ENCODE peak calls at places on chromosomes 1 and 21, in five cellular contexts. I is colonic mucosa, G is RWPE2, J is small intestine, D is adrenal gland. K is an unnamed sample.

GRCh38 chr1:81695741-81696140 is 105.0 kb upstream of the ADGRL2 start:
- DNase-seq in I (no peak), G (no peak), J (no peak), D (peak; percentile 36), K (no peak)

GRCh38 chr1:26165126-26165892 is 3.5 kb downstream of the C1orf232 start:
- DNase-seq in I (no peak), G (no peak), J (no peak), D (no peak), K (peak; percentile 11)

GRCh38 chr1:2840036-2840809 is 38.7 kb upstream of the TTC34 start:
- DNase-seq in I (no peak), G (no peak), J (peak; percentile 25), D (no peak), K (no peak)

GRCh38 chr1:147760481-147761260 is at the start of gene GJA5:
- DNase-seq in I (no peak), G (no peak), J (no peak), D (no peak), K (no peak)

GRCh38 chr1:96538001-96538649 is 183.5 kb upstream of the PTBP2 start:
- DNase-seq in I (no peak), G (no peak), J (peak; percentile 5), D (no peak), K (no peak)

GRCh38 chr1:93847811-93848288 is 31.2 kb downstream of the DNTTIP2 start:
- DNase-seq in I (peak; percentile 75), G (peak; percentile 61), J (peak; percentile 58), D (peak; percentile 74), K (peak; percentile 87)

GRCh38 chr1:29579821-29580425 is 343.6 kb downstream of the PTPRU start:
- DNase-seq in I (no peak), G (no peak), J (no peak), D (no peak), K (no peak)

GRCh38 chr1:199684686-199685273 is 342.7 kb upstream of the NR5A2 start:
- DNase-seq in I (peak; percentile 36), G (no peak), J (peak; percentile 79), D (peak; percentile 22), K (no peak)

GRCh38 chr1:207603777-207604176 is 41.2 kb upstream of the CR1L start:
- DNase-seq in I (no peak), G (no peak), J (peak; percentile 11), D (no peak), K (no peak)

GRCh38 chr1:168361252-168361651 is 80.6 kb downstream of the TBX19 start:
- DNase-seq in I (no peak), G (no peak), J (no peak), D (no peak), K (no peak)

GRCh38 chr1:50237081-50237480 is 128.4 kb downstream of the ELAVL4 start:
- DNase-seq in I (no peak), G (no peak), J (no peak), D (no peak), K (no peak)

GRCh38 chr1:20574686-20575543 is 14.0 kb upstream of the CDA start:
- DNase-seq in I (peak; percentile 95), G (no peak), J (peak; percentile 81), D (peak; percentile 93), K (peak; percentile 91)

GRCh38 chr1:221708076-221708571 is 33.8 kb downstream of the DUSP10 start:
- DNase-seq in I (no peak), G (no peak), J (peak; percentile 37), D (no peak), K (no peak)

GRCh38 chr1:29852248-29852647 is 615.9 kb downstream of the PTPRU start:
- DNase-seq in I (no peak), G (no peak), J (no peak), D (no peak), K (no peak)

GRCh38 chr1:183327429-183328290 is 90.5 kb downstream of the NMNAT2 start:
- DNase-seq in I (no peak), G (no peak), J (no peak), D (no peak), K (peak; percentile 50)

GRCh38 chr1:182601416-182601786 is 2.8 kb downstream of the RGS16 start:
- DNase-seq in I (peak; percentile 71), G (no peak), J (peak; percentile 81), D (peak; percentile 73), K (peak; percentile 46)

GRCh38 chr1:159931101-159931816 is 6.0 kb upstream of the TAGLN2 start:
- DNase-seq in I (no peak), G (no peak), J (no peak), D (no peak), K (no peak)

GRCh38 chr1:21280482-21280881 is 9.8 kb downstream of the ECE1 start:
- DNase-seq in I (peak; percentile 47), G (no peak), J (no peak), D (no peak), K (no peak)

GRCh38 chr1:41864471-41865040 is 54.2 kb downstream of the HIVEP3 start:
- DNase-seq in I (no peak), G (no peak), J (no peak), D (no peak), K (no peak)

GRCh38 chr1:93061895-93062792 is 16.9 kb upstream of the MTF2 start:
- DNase-seq in I (peak; percentile 42), G (no peak), J (peak; percentile 64), D (no peak), K (no peak)

GRCh38 chr1:159207774-159208459 is 3.2 kb downstream of the ACKR1 start:
- DNase-seq in I (no peak), G (no peak), J (no peak), D (no peak), K (no peak)

GRCh38 chr21:44010429-44010828 is 1.7 kb upstream of the TRAPPC10 start:
- DNase-seq in I (no peak), G (no peak), J (no peak), D (no peak), K (no peak)

GRCh38 chr1:3440282-3440681 is 14.2 kb upstream of the ARHGEF16 start:
- DNase-seq in I (no peak), G (no peak), J (no peak), D (no peak), K (peak; percentile 45)

GRCh38 chr1:154325583-154326545 is 539 bp downstream of the ATP8B2 start:
- DNase-seq in I (peak; percentile 69), G (no peak), J (no peak), D (peak; percentile 59), K (peak; percentile 84)

GRCh38 chr1:220274122-220274855 is 2.0 kb upstream of the RAB3GAP2 start:
- DNase-seq in I (no peak), G (no peak), J (no peak), D (no peak), K (no peak)

GRCh38 chr1:91020486-91020885 is 1.3 kb downstream of the ZNF644 start:
- DNase-seq in I (no peak), G (no peak), J (no peak), D (no peak), K (no peak)

GRCh38 chr1:208837242-208837641 is 593.1 kb upstream of the PLXNA2 start:
- DNase-seq in I (no peak), G (no peak), J (no peak), D (no peak), K (no peak)

GRCh38 chr1:9711466-9712020 is 60.0 kb downstream of the PIK3CD start:
- DNase-seq in I (no peak), G (no peak), J (no peak), D (no peak), K (no peak)

GRCh38 chr1:111570781-111571181 is 48.8 kb upstream of the RAP1A start:
- DNase-seq in I (no peak), G (no peak), J (no peak), D (no peak), K (no peak)

GRCh38 chr1:110384581-110385321 is 6.1 kb downstream of the SLC16A4 start:
- DNase-seq in I (peak; percentile 77), G (no peak), J (peak; percentile 93), D (no peak), K (no peak)

GRCh38 chr21:17387030-17387617 is 125.7 kb upstream of the CXADR start:
- DNase-seq in I (peak; percentile 72), G (no peak), J (peak; percentile 81), D (peak; percentile 55), K (no peak)

GRCh38 chr1:1079408-1080121 is 5.5 kb upstream of the RNF223 start:
- DNase-seq in I (peak; percentile 65), G (peak; percentile 95), J (peak; percentile 53), D (peak; percentile 29), K (peak; percentile 71)

GRCh38 chr1:228455715-228456114 is 31.5 kb upstream of the RNF187 start:
- DNase-seq in I (no peak), G (no peak), J (no peak), D (no peak), K (no peak)

GRCh38 chr1:228456252-228457016 is 30.7 kb upstream of the RNF187 start:
- DNase-seq in I (no peak), G (no peak), J (no peak), D (no peak), K (no peak)

GRCh38 chr1:228459091-228459993 is 27.8 kb upstream of the RNF187 start:
- DNase-seq in I (peak; percentile 77), G (no peak), J (peak; percentile 40), D (peak; percentile 52), K (peak; percentile 75)

GRCh38 chr1:228457396-228458176 is 29.6 kb upstream of the RNF187 start:
- DNase-seq in I (peak; percentile 93), G (peak; percentile 77), J (peak; percentile 96), D (peak; percentile 87), K (peak; percentile 94)

GRCh38 chr1:228457017-228457395 is 30.2 kb upstream of the RNF187 start:
- DNase-seq in I (no peak), G (no peak), J (no peak), D (no peak), K (no peak)
- H3K4me1 ChIP-seq in I (no peaks in the 10 kb centered on the region), G (no peaks in the 10 kb centered on the region), J (no peaks in the 10 kb centered on the region), D (peaks cover 37% of the 10 kb centered on the region), K (no peaks in the 10 kb centered on the region)

GRCh38 chr1:219189021-219189824 is 15.5 kb downstream of the LYPLAL1 start:
- DNase-seq in I (no peak), G (no peak), J (no peak), D (no peak), K (no peak)
- H3K27ac ChIP-seq in I (no peak overlapping the region), G (no peak overlapping the region), J (no peak overlapping the region), D (no peak overlapping the region), K (no peak overlapping the region)

GRCh38 chr1:8138673-8139072 is 112.6 kb upstream of the ERRFI1 start:
- DNase-seq in I (no peak), G (no peak), J (no peak), D (no peak), K (no peak)
- H3K4me1 ChIP-seq in I (no peaks in the 10 kb centered on the region), G (peaks cover 31% of the 10 kb centered on the region), J (no peaks in the 10 kb centered on the region), D (peaks cover 31% of the 10 kb centered on the region), K (peaks cover 6% of the 10 kb centered on the region)

GRCh38 chr1:15196807-15197530 is 43.4 kb downstream of the TMEM51 start:
- DNase-seq in I (peak; percentile 90), G (no peak), J (peak; percentile 92), D (no peak), K (no peak)
- H3K27ac ChIP-seq in I (peak overlapping the region; percentile 65), G (no peak overlapping the region), J (peak overlapping the region; percentile 73), D (no peak overlapping the region), K (no peak overlapping the region)

GRCh38 chr21:27649746-27650145 is 682.9 kb upstream of the ADAMTS5 start:
- DNase-seq in I (no peak), G (no peak), J (no peak), D (no peak), K (no peak)

GRCh38 chr21:27647921-27648320 is 681.0 kb upstream of the ADAMTS5 start:
- DNase-seq in I (no peak), G (no peak), J (no peak), D (no peak), K (no peak)

GRCh38 chr21:27647401-27647800 is 680.5 kb upstream of the ADAMTS5 start:
- DNase-seq in I (no peak), G (no peak), J (peak; percentile 3), D (no peak), K (no peak)

GRCh38 chr21:27648560-27648959 is 681.7 kb upstream of the ADAMTS5 start:
- DNase-seq in I (no peak), G (no peak), J (no peak), D (no peak), K (no peak)

GRCh38 chr21:27649323-27649722 is 682.4 kb upstream of the ADAMTS5 start:
- DNase-seq in I (no peak), G (no peak), J (no peak), D (no peak), K (no peak)
- H3K4me1 ChIP-seq in I (no peaks in the 10 kb centered on the region), G (peaks cover 34% of the 10 kb centered on the region), J (no peaks in the 10 kb centered on the region), D (no peaks in the 10 kb centered on the region), K (no peaks in the 10 kb centered on the region)